ENCODE peak calls at places on chromosome 20, in seven cellular contexts. X, R, T, K, E, F and I are unnamed samples.

GRCh38 chr20:41306061-41306727 is 11.3 kb downstream of the ZHX3 start:
- DNase-seq in X (peak), R (no peak), T (no peak), K (no peak), E (no peak), F (no peak), I (no peak)

GRCh38 chr20:15702161-15702560 is 871.1 kb downstream of the KIF16B start:
- DNase-seq in X (no peak), R (no peak), T (no peak), K (no peak), E (no peak), F (no peak), I (no peak)

GRCh38 chr20:59723607-59724456 is 119.5 kb downstream of the PHACTR3 start:
- DNase-seq in X (no peak), R (no peak), T (no peak), K (no peak), E (no peak), F (no peak), I (no peak)

GRCh38 chr20:63259734-63260460 is 5.6 kb upstream of the NKAIN4 start:
- DNase-seq in X (no peak), R (no peak), T (no peak), K (no peak), E (no peak), F (no peak), I (no peak)

GRCh38 chr20:50408526-50409364 is 101.4 kb upstream of the PTPN1 start:
- DNase-seq in X (no peak), R (no peak), T (no peak), K (no peak), E (no peak), F (no peak), I (no peak)

GRCh38 chr20:33685328-33686007 is 717 bp downstream of the E2F1 start:
- DNase-seq in X (peak), R (peak), T (no peak), K (no peak), E (no peak), F (peak), I (peak)

GRCh38 chr20:49418156-49418555 is 64.3 kb downstream of the KCNB1 start:
- DNase-seq in X (no peak), R (no peak), T (no peak), K (no peak), E (no peak), F (no peak), I (no peak)

GRCh38 chr20:10898555-10898954 is 224.8 kb upstream of the JAG1 start:
- DNase-seq in X (no peak), R (no peak), T (no peak), K (no peak), E (no peak), F (no peak), I (peak)

GRCh38 chr20:44728835-44729342 is 13.7 kb downstream of the CCN5 start:
- DNase-seq in X (no peak), R (peak), T (no peak), K (peak), E (peak), F (peak), I (peak)

GRCh38 chr20:61531553-61532345 is 279.7 kb downstream of the CDH4 start:
- DNase-seq in X (no peak), R (no peak), T (no peak), K (no peak), E (no peak), F (no peak), I (no peak)

GRCh38 chr20:23050847-23051627 is 1.6 kb upstream of the THBD start:
- DNase-seq in X (peak), R (peak), T (peak), K (peak), E (peak), F (peak), I (no peak)

GRCh38 chr20:1806456-1806855 is 88.8 kb upstream of the SIRPA start:
- DNase-seq in X (no peak), R (no peak), T (no peak), K (no peak), E (no peak), F (no peak), I (no peak)

GRCh38 chr20:51720854-51721253 is 47.3 kb downstream of the ATP9A start:
- DNase-seq in X (no peak), R (no peak), T (no peak), K (no peak), E (no peak), F (no peak), I (no peak)

GRCh38 chr20:63625771-63626423 is 1.0 kb downstream of the GMEB2 start:
- DNase-seq in X (peak), R (peak), T (peak), K (no peak), E (no peak), F (no peak), I (no peak)

GRCh38 chr20:42024653-42025052 is 406.5 kb upstream of the CHD6 start:
- DNase-seq in X (peak), R (no peak), T (no peak), K (no peak), E (no peak), F (peak), I (no peak)

GRCh38 chr20:7038029-7038428 is 270.5 kb downstream of the BMP2 start:
- DNase-seq in X (no peak), R (peak), T (no peak), K (no peak), E (no peak), F (no peak), I (no peak)

GRCh38 chr20:58651548-58651822 is 402 bp downstream of the STX16 start:
- DNase-seq in X (no peak), R (no peak), T (no peak), K (no peak), E (no peak), F (no peak), I (no peak)